ENCODE peak calls at places on chromosomes 4 and X, in four cellular contexts. Q is K562, E is HepG2, T is WTC11. Y is an unnamed sample.
A peak's percentile ranks its signal among the peaks of the same experiment; 100 is the strongest.

GRCh38 chrX:81890476-81890875 is 688.6 kb downstream of the SH3BGRL start:
- DNase-seq in E (no peak), Q (no peak), T (no peak), Y (no peak)

GRCh38 chr4:12729384-12729783 is 754.8 kb downstream of the RAB28 start:
- DNase-seq in T (no peak), E (peak; percentile 11), Q (peak; percentile 43), Y (peak; percentile 18)

GRCh38 chrX:24081661-24082154 is 27.0 kb downstream of the EIF2S3 start:
- DNase-seq in Q (no peak), T (peak; percentile 56), E (peak; percentile 44), Y (no peak)

GRCh38 chrX:107324493-107325310 is 118.3 kb downstream of the DNAAF6 start:
- DNase-seq in Q (peak; percentile 23), T (peak; percentile 81), E (no peak), Y (peak; percentile 8)

GRCh38 chr4:184355111-184355604 is 119.2 kb downstream of the IRF2 start:
- DNase-seq in T (no peak), Q (peak; percentile 24), E (peak; percentile 89), Y (peak; percentile 19)

GRCh38 chrX:22134681-22135080 is 102.6 kb downstream of the PHEX start:
- DNase-seq in Q (no peak), T (no peak), E (peak; percentile 22), Y (peak; percentile 48)

GRCh38 chrX:9340619-9341304 is 124.1 kb upstream of the TBL1X start:
- DNase-seq in T (no peak), Q (no peak), E (no peak), Y (no peak)

GRCh38 chrX:16458208-16458607 is 191.8 kb upstream of the S100G start:
- DNase-seq in T (no peak), Q (no peak), E (no peak), Y (no peak)

GRCh38 chr4:6427439-6428090 is 44.8 kb downstream of the PPP2R2C start:
- DNase-seq in T (no peak), E (no peak), Q (no peak), Y (no peak)

GRCh38 chrX:75229774-75230173 is 44.1 kb upstream of the UPRT start:
- DNase-seq in Q (no peak), T (no peak), E (no peak), Y (no peak)

GRCh38 chr4:150960818-150961217 is 54.3 kb downstream of the LRBA start:
- DNase-seq in E (peak; percentile 35), Q (peak; percentile 59), T (peak; percentile 69), Y (peak; percentile 15)

GRCh38 chr4:173794662-173795061 is 264.6 kb upstream of the HAND2 start:
- DNase-seq in T (no peak), E (no peak), Q (no peak), Y (no peak)

GRCh38 chrX:75547783-75548182 is 24.9 kb upstream of the ZDHHC15 start:
- DNase-seq in Q (no peak), E (no peak), T (no peak), Y (no peak)

GRCh38 chrX:41381685-41382084 is 47.7 kb downstream of the DDX3X start:
- DNase-seq in T (peak; percentile 28), Q (no peak), E (peak; percentile 89), Y (peak; percentile 93)
- TF ChIP-seq HMGXB4 in T (no peak), Q (no peak), E (no peak), Y (no peak)

GRCh38 chr4:85368932-85369331 is 106.0 kb upstream of the ARHGAP24 start:
- DNase-seq in T (no peak), Q (no peak), E (no peak), Y (no peak)
- TF ChIP-seq HMGXB4 in T (no peak), Q (no peak), E (no peak), Y (no peak)

GRCh38 chr4:133594246-133595207 is 445.4 kb downstream of the PCDH10 start:
- DNase-seq in E (no peak), T (no peak), Q (no peak), Y (no peak)
- TF ChIP-seq HMGXB4 in E (no peak), T (no peak), Q (no peak), Y (no peak)

DNA sequence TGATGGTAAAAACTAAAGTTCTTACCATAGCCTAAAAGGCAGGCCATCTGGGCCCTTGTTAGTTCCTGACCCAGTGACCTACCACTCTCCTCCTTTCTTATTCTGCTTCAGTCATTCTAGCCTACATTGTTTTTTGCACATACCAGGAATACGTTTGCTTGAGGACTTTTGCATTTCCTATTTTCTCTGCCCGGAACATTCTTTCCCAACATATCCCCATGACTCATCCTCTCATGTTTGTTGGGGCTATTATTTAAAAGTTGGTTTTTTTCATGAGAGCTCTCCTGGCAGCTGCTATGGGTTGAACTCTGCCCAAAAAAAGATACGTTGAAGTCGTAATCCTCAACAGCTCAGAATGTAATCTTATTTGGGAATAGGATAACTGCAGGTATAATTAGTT is 138.4 kb upstream of the PDHA2 start:
- DNase-seq in Q (no peak), T (no peak), E (no peak), Y (no peak)
- TF ChIP-seq HMGXB4 in Q (no peak), T (no peak), E (no peak), Y (no peak)

GRCh38 chrX:85544609-85545008 is 165.1 kb upstream of the POF1B start:
- DNase-seq in Q (no peak), E (no peak), T (no peak), Y (no peak)
- TF ChIP-seq HMGXB4 in Q (no peak), E (no peak), T (no peak), Y (no peak)

GRCh38 chrX:70219938-70220764 is 14.3 kb upstream of the AWAT1 start:
- DNase-seq in E (peak; percentile 80), Q (peak; percentile 16), T (no peak), Y (peak; percentile 95)
- TF ChIP-seq HMGXB4 in E (no peak), Q (no peak), T (no peak), Y (no peak)

DNA sequence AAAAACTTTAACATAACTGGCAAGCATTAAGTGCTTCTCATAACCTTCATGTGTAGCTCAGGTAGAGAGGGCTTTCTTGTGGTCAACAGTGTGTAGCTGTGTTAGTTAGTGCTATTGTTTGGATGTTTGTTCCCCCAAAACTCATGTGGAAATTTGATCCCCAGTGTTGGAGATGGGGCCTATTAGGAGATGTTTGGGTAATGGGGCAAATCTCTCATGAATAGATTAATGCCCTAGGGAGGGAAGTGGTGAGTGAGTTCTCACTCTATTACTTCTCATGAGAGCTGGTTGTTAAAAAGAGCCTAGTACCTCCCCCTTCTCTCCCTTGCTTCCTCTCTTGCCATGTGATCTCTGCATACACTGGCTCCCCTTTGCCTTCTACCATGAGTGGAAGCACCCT is 16.5 kb upstream of the SLC25A43 start:
- DNase-seq in T (no peak), Q (no peak), E (no peak), Y (no peak)
- TF ChIP-seq HMGXB4 in T (no peak), Q (no peak), E (no peak), Y (no peak)

GRCh38 chrX:150936556-150936955 is 38.1 kb upstream of the CD99L2 start:
- DNase-seq in E (no peak), T (no peak), Q (no peak), Y (no peak)

GRCh38 chrX:150942958-150943594 is 40.1 kb upstream of the HMGB3 start:
- DNase-seq in E (no peak), Q (peak; percentile 33), T (no peak), Y (no peak)

GRCh38 chrX:150941580-150941979 is 41.6 kb upstream of the HMGB3 start:
- DNase-seq in E (no peak), T (no peak), Q (peak; percentile 45), Y (no peak)

GRCh38 chrX:150944233-150944632 is 38.9 kb upstream of the HMGB3 start:
- DNase-seq in Q (no peak), E (no peak), T (no peak), Y (no peak)

DNA sequence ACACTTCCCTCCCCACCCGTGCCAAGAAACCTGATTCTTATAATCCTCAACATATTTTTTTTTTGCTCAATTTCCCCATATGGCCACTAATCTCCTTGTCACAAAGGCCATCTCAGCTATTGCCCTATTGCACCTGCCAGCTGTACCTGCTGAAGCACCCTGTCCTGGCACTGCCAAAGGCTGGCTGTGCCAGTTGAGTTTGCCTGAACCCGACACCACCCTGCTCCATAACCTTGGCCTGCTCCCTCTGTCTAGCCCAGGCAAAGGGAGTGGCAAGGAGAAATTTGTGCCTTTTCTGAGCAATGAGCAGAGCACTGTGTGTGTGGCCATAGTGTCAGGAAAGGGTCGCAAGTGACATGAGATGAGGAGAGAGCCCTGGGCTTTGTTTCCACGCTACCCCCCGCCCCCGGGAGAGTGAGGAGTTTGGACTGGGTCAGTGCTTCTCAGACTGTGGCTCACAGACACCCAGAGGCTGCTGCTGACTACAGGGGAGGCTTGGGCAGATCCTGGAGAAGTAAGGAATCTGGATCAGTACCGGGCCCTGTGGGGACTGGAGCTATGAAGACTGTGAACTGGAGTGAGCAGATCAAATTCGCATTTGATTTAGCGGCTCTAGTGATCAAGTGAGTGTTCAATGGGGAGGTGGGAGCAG is 42.2 kb upstream of the HMGB3 start:
- DNase-seq in Q (no peak), E (no peak), T (no peak), Y (no peak)
- TF ChIP-seq HMGXB4 in Q (no peak), E (no peak), T (no peak), Y (no peak)

GRCh38 chr4:149465941-149466340 is 349.7 kb downstream of the IQCM start:
- DNase-seq in T (no peak), E (no peak), Q (no peak), Y (peak; percentile 1)
- TF ChIP-seq HMGXB4 in T (no peak), E (no peak), Q (no peak), Y (no peak)

Y was measured in A549.